ENCODE peak calls at places on chromosomes 16 and 17, in eight cellular contexts. W is stimulated activated CD4-positive, alpha-beta T cell treated with anti-CD3 and anti-CD28 coated beads, Interleukin-4, amount 100 ng/mL, for 1 hour; P is activated gamma-delta T cell treated with anti-CD3 and anti-CD28 coated beads, Interleukin-2, amount 50 U/mL, for 16 hours; T is upper lobe of right lung; R is activated naive CD8-positive, alpha-beta T cell treated with anti-CD3 and anti-CD28 coated beads for 36 hours; H is AG20443; Q is EL; U is left colon. Y is an unnamed sample.

GRCh38 chr16:57082664-57083063 is 9.7 kb upstream of the CPNE2 start:
- DNase-seq in W (no peak), P (no peak), T (no peak), R (no peak), H (no peak), Q (no peak), U (no peak), Y (no peak)

GRCh38 chr17:17303010-17303846 is at the start of gene NT5M:
- DNase-seq in W (peak; percentile 74), P (peak; percentile 40), T (peak; percentile 90), R (peak; percentile 83), H (peak; percentile 95), Q (peak; percentile 74), U (peak; percentile 86), Y (peak; percentile 73)

GRCh38 chr16:69930117-69930776 is 20.9 kb upstream of the CLEC18A start:
- DNase-seq in W (peak; percentile 13), P (peak; percentile 25), T (no peak), R (peak; percentile 28), H (peak; percentile 87), Q (peak; percentile 71), U (peak; percentile 47), Y (peak; percentile 69)

GRCh38 chr16:57479422-57480126 is 6.7 kb downstream of the DOK4 start:
- DNase-seq in W (no peak), P (no peak), T (no peak), R (no peak), H (peak; percentile 80), Q (peak; percentile 81), U (peak; percentile 76), Y (no peak)

GRCh38 chr17:37207103-37207502 is 168.7 kb upstream of the C17orf78 start:
- DNase-seq in W (no peak), P (no peak), T (no peak), R (no peak), H (no peak), Q (no peak), U (no peak), Y (no peak)

GRCh38 chr17:35235917-35236316 is 7.0 kb upstream of the SLFN5 start:
- DNase-seq in W (no peak), P (no peak), T (no peak), R (no peak), H (no peak), Q (no peak), U (no peak), Y (no peak)

GRCh38 chr17:75646626-75646968 is 13.4 kb downstream of the SMIM5 start:
- DNase-seq in W (no peak), P (no peak), T (no peak), R (no peak), H (no peak), Q (no peak), U (no peak), Y (no peak)

GRCh38 chr17:82583720-82584234 is 64.2 kb downstream of the FOXK2 start:
- DNase-seq in W (no peak), P (peak; percentile 39), T (peak; percentile 91), R (peak; percentile 63), H (no peak), Q (no peak), U (no peak), Y (no peak)

GRCh38 chr17:59547131-59547915 is 18.1 kb upstream of the DHX40 start:
- DNase-seq in W (no peak), P (no peak), T (no peak), R (no peak), H (no peak), Q (no peak), U (no peak), Y (no peak)

GRCh38 chr16:49632798-49633189 is 223.1 kb downstream of the ZNF423 start:
- DNase-seq in W (no peak), P (no peak), T (no peak), R (no peak), H (no peak), Q (no peak), U (no peak), Y (no peak)

GRCh38 chr17:42560246-42560645 is 1.7 kb upstream of the COASY start:
- DNase-seq in W (no peak), P (no peak), T (no peak), R (no peak), H (no peak), Q (no peak), U (no peak), Y (no peak)

GRCh38 chr16:81531415-81531814 is 86.8 kb downstream of the CMIP start:
- DNase-seq in W (no peak), P (no peak), T (peak; percentile 60), R (no peak), H (no peak), Q (no peak), U (no peak), Y (no peak)

GRCh38 chr16:54426550-54426843 is 139.9 kb upstream of the IRX3 start:
- DNase-seq in W (no peak), P (no peak), T (no peak), R (no peak), H (no peak), Q (no peak), U (no peak), Y (no peak)

GRCh38 chr16:85625053-85625452 is 11.9 kb downstream of the GSE1 start:
- DNase-seq in W (no peak), P (no peak), T (no peak), R (no peak), H (no peak), Q (no peak), U (no peak), Y (no peak)

GRCh38 chr17:77473615-77474226 is 333.0 kb downstream of the SEC14L1 start:
- DNase-seq in W (peak; percentile 37), P (no peak), T (no peak), R (peak; percentile 62), H (no peak), Q (no peak), U (no peak), Y (no peak)

GRCh38 chr17:48155889-48156670 is 48.5 kb downstream of the SNX11 start:
- DNase-seq in W (no peak), P (no peak), T (no peak), R (no peak), H (no peak), Q (no peak), U (no peak), Y (no peak)

GRCh38 chr17:10210151-10210574 is 11.8 kb upstream of the GAS7 start:
- DNase-seq in W (no peak), P (no peak), T (no peak), R (no peak), H (no peak), Q (no peak), U (no peak), Y (no peak)

GRCh38 chr16:35908152-35908551 is 2448.7 kb downstream of the TP53TG3F start:
- DNase-seq in W (no peak), P (no peak), T (no peak), R (no peak), H (no peak), Q (no peak), U (no peak), Y (no peak)

GRCh38 chr16:8931864-8932263 is 31.8 kb downstream of the USP7 start:
- DNase-seq in W (peak; percentile 55), P (peak; percentile 24), T (no peak), R (no peak), H (peak; percentile 53), Q (peak; percentile 21), U (peak; percentile 78), Y (peak; percentile 65)

GRCh38 chr16:12166271-12166670 is 189.7 kb downstream of the SNX29 start:
- DNase-seq in W (no peak), P (no peak), T (no peak), R (no peak), H (no peak), Q (no peak), U (no peak), Y (no peak)

GRCh38 chr16:9823510-9823909 is 358.7 kb downstream of the GRIN2A start:
- DNase-seq in W (no peak), P (no peak), T (no peak), R (no peak), H (no peak), Q (no peak), U (no peak), Y (no peak)